ENCODE peak calls at places on chromosomes 11 and 22, in seven cellular contexts. P, D, L, I, G, E and J are unnamed samples.

GRCh38 chr22:46106279-46107022 is 43.9 kb upstream of the PPARA start:
- DNase-seq in G (no peak), E (no peak), P (no peak), L (no peak), D (no peak), I (no peak), J (no peak)

GRCh38 chr11:117820071-117820470 is 4.5 kb downstream of the FXYD2 start:
- DNase-seq in L (no peak), P (no peak), I (no peak), G (no peak), E (peak; percentile 59), D (no peak), J (no peak)

GRCh38 chr11:72696866-72697428 is 22.7 kb upstream of the PDE2A start:
- DNase-seq in P (no peak), D (no peak), E (peak; percentile 86), G (peak; percentile 64), I (no peak), L (no peak), J (no peak)

GRCh38 chr11:102513869-102514268 is 16.7 kb downstream of the MMP7 start:
- DNase-seq in D (peak; percentile 34), G (peak; percentile 69), E (no peak), P (no peak), L (no peak), I (peak; percentile 51), J (peak; percentile 89)

GRCh38 chr11:12669930-12670329 is 4.3 kb upstream of the TEAD1 start:
- DNase-seq in E (no peak), I (no peak), D (peak; percentile 81), L (no peak), G (no peak), P (no peak), J (no peak)

GRCh38 chr11:84608788-84609309 is 1018.3 kb downstream of the DLG2 start:
- DNase-seq in D (no peak), I (no peak), E (no peak), P (no peak), L (no peak), G (no peak), J (no peak)

GRCh38 chr11:131888230-131888826 is 517.9 kb downstream of the NTM start:
- DNase-seq in I (no peak), E (no peak), D (peak; percentile 96), L (no peak), P (no peak), G (no peak), J (no peak)

GRCh38 chr22:26713823-26714449 is 56.5 kb downstream of the MIAT start:
- DNase-seq in E (no peak), P (no peak), G (no peak), L (no peak), I (no peak), D (no peak), J (no peak)

GRCh38 chr22:40397436-40397835 is 27.0 kb downstream of the SGSM3 start:
- DNase-seq in I (peak; percentile 13), P (no peak), G (no peak), L (no peak), D (peak; percentile 54), E (no peak), J (no peak)

GRCh38 chr11:107733518-107733917 is 21.7 kb upstream of the SLN start:
- DNase-seq in D (no peak), I (no peak), G (no peak), L (no peak), E (no peak), P (no peak), J (no peak)

GRCh38 chr11:77320351-77320750 is 18.9 kb upstream of the GDPD4 start:
- DNase-seq in L (no peak), E (no peak), P (no peak), D (peak; percentile 21), I (no peak), G (no peak), J (no peak)

GRCh38 chr11:132549001-132549400 is 983.3 kb downstream of the OPCML start:
- DNase-seq in G (no peak), L (no peak), P (no peak), D (no peak), E (no peak), I (no peak), J (no peak)

GRCh38 chr22:44587004-44587793 is 89.2 kb upstream of the RTL6 start:
- DNase-seq in I (peak; percentile 34), D (peak; percentile 11), L (no peak), G (no peak), P (no peak), E (peak; percentile 40), J (no peak)

GRCh38 chr22:23820748-23821211 is 18.0 kb downstream of the DERL3 start:
- DNase-seq in G (no peak), E (peak; percentile 55), I (peak; percentile 26), P (no peak), D (no peak), L (no peak), J (no peak)

GRCh38 chr11:62961017-62961416 is 23.8 kb downstream of the SLC22A6 start:
- DNase-seq in P (no peak), L (no peak), D (no peak), E (no peak), G (no peak), I (no peak), J (no peak)

GRCh38 chr11:536841-537621 is at the start of gene LRRC56:
- DNase-seq in D (peak; percentile 77), I (peak; percentile 93), G (peak; percentile 51), P (peak; percentile 59), L (no peak), E (peak; percentile 93), J (peak; percentile 85)

GRCh38 chr11:31500560-31500959 is 8.9 kb downstream of the IMMP1L start:
- DNase-seq in P (no peak), D (peak; percentile 16), G (no peak), L (no peak), E (no peak), I (no peak), J (no peak)

GRCh38 chr11:75896843-75897419 is 81.9 kb downstream of the UVRAG start:
- DNase-seq in E (no peak), P (no peak), D (peak; percentile 55), G (no peak), L (no peak), I (no peak), J (no peak)

GRCh38 chr11:110966131-110966530 is 253.9 kb upstream of the ARHGAP20 start:
- DNase-seq in D (no peak), G (no peak), I (no peak), E (no peak), P (no peak), L (no peak), J (no peak)

GRCh38 chr22:29936186-29936585 is 53.2 kb downstream of the MTMR3 start:
- DNase-seq in E (no peak), P (no peak), I (no peak), D (no peak), L (no peak), G (no peak), J (no peak)

GRCh38 chr11:11410626-11411025 is 57.6 kb upstream of the CSNK2A3 start:
- DNase-seq in I (no peak), D (no peak), L (no peak), G (no peak), P (no peak), E (no peak), J (no peak)

GRCh38 chr11:108873305-108873704 is 208.4 kb downstream of the DDX10 start:
- DNase-seq in D (peak; percentile 17), L (no peak), E (no peak), I (no peak), G (no peak), P (no peak), J (no peak)

DNA sequence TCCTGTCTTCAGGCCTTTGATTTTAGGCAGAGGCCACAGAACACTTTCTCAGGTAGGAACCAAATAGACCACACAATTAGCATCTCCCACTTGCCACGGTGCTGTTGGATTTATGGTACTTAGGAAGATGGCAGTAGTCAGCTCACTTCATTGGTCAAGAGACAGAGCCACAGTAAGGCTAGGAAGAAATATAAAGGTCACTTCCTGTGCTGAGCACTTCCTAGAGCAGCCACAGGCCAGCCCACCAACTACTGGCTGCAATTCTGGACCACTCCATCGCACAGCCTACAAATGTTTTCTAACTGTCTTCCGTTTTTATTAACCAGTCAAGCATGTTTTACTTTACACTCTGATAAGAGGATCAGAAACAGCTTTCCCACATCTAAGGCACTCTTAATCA is 54.8 kb downstream of the ABTB2 start:
- DNase-seq in G (no peak), P (no peak), D (no peak), E (no peak), L (no peak), I (no peak), J (no peak)
- H3K27ac ChIP-seq in G (no peak overlapping the region), P (no peak overlapping the region), D (no peak overlapping the region), E (no peak overlapping the region), L (no peak overlapping the region), I (no peak overlapping the region), J (no peak overlapping the region)

GRCh38 chr11:122091850-122092249 is 24.2 kb downstream of the BLID start:
- DNase-seq in L (no peak), E (no peak), I (no peak), D (peak; percentile 46), G (no peak), P (no peak), J (no peak)
- H3K27ac ChIP-seq in L (no peak overlapping the region), E (no peak overlapping the region), I (no peak overlapping the region), D (peak overlapping the region; percentile 22), G (no peak overlapping the region), P (peak overlapping the region; percentile 74), J (no peak overlapping the region)

DNA sequence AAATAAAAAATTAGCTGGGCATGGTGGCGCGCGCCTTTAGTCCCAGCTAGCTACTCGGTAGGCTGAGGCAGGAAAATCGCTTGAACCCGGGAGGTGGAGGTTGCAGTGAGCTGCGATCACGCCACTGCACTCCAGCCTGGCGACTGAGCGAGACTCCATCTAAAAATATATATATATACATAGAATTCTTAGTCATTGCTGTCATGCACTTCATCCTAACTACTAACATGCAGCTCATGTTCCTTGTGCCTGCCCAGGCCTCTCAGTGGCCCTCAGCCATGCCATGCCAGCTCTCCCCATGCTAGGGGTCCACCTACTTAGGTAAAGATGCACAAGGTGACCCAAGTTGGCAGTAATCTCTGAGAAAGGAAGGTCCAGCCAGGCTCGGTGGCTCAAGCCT is 3.1 kb downstream of the CYB561A3 start:
- DNase-seq in E (no peak), P (no peak), D (no peak), L (no peak), G (no peak), I (no peak), J (no peak)
- H3K27ac ChIP-seq in E (no peak overlapping the region), P (no peak overlapping the region), D (no peak overlapping the region), L (no peak overlapping the region), G (no peak overlapping the region), I (no peak overlapping the region), J (no peak overlapping the region)

GRCh38 chr11:130781906-130782305 is 134.4 kb downstream of the SNX19 start:
- DNase-seq in E (no peak), P (no peak), D (peak; percentile 78), I (no peak), L (no peak), G (no peak), J (no peak)
- H3K27ac ChIP-seq in E (peak overlapping the region; percentile 33), P (no peak overlapping the region), D (peak overlapping the region; percentile 64), I (no peak overlapping the region), L (no peak overlapping the region), G (no peak overlapping the region), J (no peak overlapping the region)

DNA sequence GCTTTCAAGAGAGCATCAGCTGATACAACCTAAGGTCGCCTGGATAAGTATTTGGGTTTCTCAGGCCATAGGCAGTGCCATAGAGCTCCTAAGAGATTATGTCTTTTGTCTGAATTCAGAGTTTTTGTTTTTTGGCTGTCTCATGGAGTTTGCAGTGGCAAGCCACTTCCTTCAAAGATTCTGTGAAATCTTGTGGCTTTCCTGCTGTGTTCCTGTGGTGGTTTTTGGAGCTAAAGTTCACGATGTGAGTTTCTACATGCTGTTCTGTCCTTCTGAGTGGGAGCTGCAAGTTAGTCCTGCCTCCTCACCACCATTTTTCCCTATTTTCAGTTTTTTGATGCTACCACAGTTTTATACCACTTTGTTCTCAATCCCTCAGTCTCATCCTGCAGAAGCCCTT is 111.4 kb downstream of the COMMD9 start:
- DNase-seq in G (no peak), L (no peak), P (no peak), I (no peak), E (no peak), D (no peak), J (no peak)
- H3K27ac ChIP-seq in G (no peak overlapping the region), L (no peak overlapping the region), P (no peak overlapping the region), I (no peak overlapping the region), E (no peak overlapping the region), D (no peak overlapping the region), J (no peak overlapping the region)